ENCODE peak calls at places on chromosomes 7 and 10, in nine cellular contexts. P is esophagus squamous epithelium; J is CD8-positive, alpha-beta T cell; X is CD8-positive, alpha-beta memory T cell; Q is left ventricle myocardium inferior; A is A673; M is effector memory CD4-positive, alpha-beta T cell; I is epithelial cell of prostate; U is foreskin keratinocyte. V is an unnamed sample.

GRCh38 chr10:84205049-84205852 is 10.9 kb downstream of the CDHR1 start:
- DNase-seq in U (peak; percentile 32), M (peak; percentile 32), A (peak; percentile 71), Q (peak; percentile 49), P (no peak), X (peak; percentile 65), I (no peak), J (peak; percentile 76), V (no peak)

GRCh38 chr7:85186521-85187241 is at the start of gene SEMA3D:
- DNase-seq in P (no peak), M (no peak), X (no peak), I (no peak), Q (peak; percentile 51), J (no peak), A (peak; percentile 95), U (peak; percentile 58), V (peak; percentile 56)

GRCh38 chr7:129495987-129496386 is 6.3 kb upstream of the SMKR1 start:
- DNase-seq in X (no peak), J (no peak), A (no peak), I (no peak), Q (no peak), M (no peak), U (no peak), P (no peak), V (no peak)

GRCh38 chr10:71623098-71623985 is 96.2 kb downstream of the C10orf105 start:
- DNase-seq in A (peak; percentile 23), M (no peak), Q (no peak), P (no peak), I (no peak), J (no peak), X (no peak), U (no peak), V (no peak)

GRCh38 chr7:16804674-16805439 is at the start of gene AGR2:
- DNase-seq in J (no peak), X (no peak), A (no peak), U (peak; percentile 92), I (peak; percentile 89), P (no peak), M (no peak), Q (no peak), V (no peak)

GRCh38 chr7:2128601-2129375 is 104.0 kb downstream of the MAD1L1 start:
- DNase-seq in A (no peak), J (no peak), Q (no peak), M (no peak), I (no peak), X (no peak), P (no peak), U (no peak), V (no peak)

GRCh38 chr10:90675621-90676020 is 182.2 kb downstream of the HTR7 start:
- DNase-seq in U (peak; percentile 59), A (no peak), X (no peak), P (no peak), I (peak; percentile 64), Q (no peak), M (no peak), J (no peak), V (no peak)

GRCh38 chr10:68957654-68958053 is 1.7 kb downstream of the DDX21 start:
- DNase-seq in X (no peak), J (no peak), A (peak; percentile 22), M (no peak), P (no peak), U (no peak), I (no peak), Q (no peak), V (no peak)

GRCh38 chr10:116779076-116779687 is 36.8 kb upstream of the HSPA12A start:
- DNase-seq in M (no peak), J (no peak), X (no peak), U (no peak), I (no peak), A (no peak), Q (no peak), P (no peak), V (no peak)

GRCh38 chr7:55400191-55400590 is 35.1 kb downstream of the LANCL2 start:
- DNase-seq in I (no peak), Q (no peak), P (no peak), M (no peak), J (no peak), A (no peak), X (no peak), U (no peak), V (no peak)

GRCh38 chr7:55397617-55398016 is 32.5 kb downstream of the LANCL2 start:
- DNase-seq in A (no peak), Q (no peak), J (no peak), X (no peak), M (no peak), U (no peak), P (no peak), I (no peak), V (no peak)

DNA sequence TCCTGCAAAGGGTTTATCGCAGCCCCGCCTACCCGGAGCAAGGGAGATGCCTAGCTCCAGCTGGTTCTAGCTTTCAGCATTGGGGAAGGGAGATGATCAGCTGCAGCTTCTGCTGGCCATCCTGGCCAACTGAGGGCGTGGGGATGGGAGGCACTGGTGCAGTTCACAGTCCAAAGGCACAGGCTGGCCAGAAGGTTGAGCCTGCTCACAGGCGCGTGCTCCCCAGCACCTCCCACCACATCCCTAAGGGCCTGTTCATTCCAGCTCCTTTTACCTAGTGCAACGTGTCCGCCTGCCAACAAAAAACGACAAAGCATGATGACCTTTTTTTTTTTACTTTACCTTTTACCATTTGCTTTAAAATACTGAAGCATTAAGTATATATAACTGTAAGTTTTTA is 31.2 kb downstream of the LANCL2 start:
- DNase-seq in X (no peak), I (no peak), U (no peak), M (no peak), A (no peak), Q (no peak), P (no peak), J (no peak), V (no peak)
- H3K27ac ChIP-seq in X (no peak overlapping the region), I (no peak overlapping the region), U (no peak overlapping the region), M (no peak overlapping the region), A (no peak overlapping the region), Q (no peak overlapping the region), P (no peak overlapping the region), J (no peak overlapping the region), V (no peak overlapping the region)

GRCh38 chr10:118944959-118945622 is 84.4 kb upstream of the NANOS1 start:
- DNase-seq in X (no peak), J (no peak), P (no peak), Q (no peak), A (no peak), M (no peak), U (no peak), I (no peak), V (no peak)

GRCh38 chr10:118943253-118943652 is 86.3 kb upstream of the NANOS1 start:
- DNase-seq in A (no peak), P (no peak), J (no peak), M (no peak), Q (no peak), X (no peak), U (no peak), I (no peak), V (no peak)

GRCh38 chr10:118939216-118940007 is 90.1 kb upstream of the NANOS1 start:
- DNase-seq in P (no peak), A (no peak), X (no peak), U (no peak), Q (no peak), J (no peak), I (no peak), M (no peak), V (no peak)

GRCh38 chr10:118940386-118940785 is 89.1 kb upstream of the NANOS1 start:
- DNase-seq in P (no peak), I (no peak), M (no peak), X (no peak), J (no peak), U (peak; percentile 65), Q (no peak), A (no peak), V (no peak)
- H3K27ac ChIP-seq in P (no peak overlapping the region), I (peak overlapping the region; percentile 37), M (no peak overlapping the region), X (no peak overlapping the region), J (no peak overlapping the region), U (no peak overlapping the region), Q (no peak overlapping the region), A (no peak overlapping the region), V (no peak overlapping the region)

DNA sequence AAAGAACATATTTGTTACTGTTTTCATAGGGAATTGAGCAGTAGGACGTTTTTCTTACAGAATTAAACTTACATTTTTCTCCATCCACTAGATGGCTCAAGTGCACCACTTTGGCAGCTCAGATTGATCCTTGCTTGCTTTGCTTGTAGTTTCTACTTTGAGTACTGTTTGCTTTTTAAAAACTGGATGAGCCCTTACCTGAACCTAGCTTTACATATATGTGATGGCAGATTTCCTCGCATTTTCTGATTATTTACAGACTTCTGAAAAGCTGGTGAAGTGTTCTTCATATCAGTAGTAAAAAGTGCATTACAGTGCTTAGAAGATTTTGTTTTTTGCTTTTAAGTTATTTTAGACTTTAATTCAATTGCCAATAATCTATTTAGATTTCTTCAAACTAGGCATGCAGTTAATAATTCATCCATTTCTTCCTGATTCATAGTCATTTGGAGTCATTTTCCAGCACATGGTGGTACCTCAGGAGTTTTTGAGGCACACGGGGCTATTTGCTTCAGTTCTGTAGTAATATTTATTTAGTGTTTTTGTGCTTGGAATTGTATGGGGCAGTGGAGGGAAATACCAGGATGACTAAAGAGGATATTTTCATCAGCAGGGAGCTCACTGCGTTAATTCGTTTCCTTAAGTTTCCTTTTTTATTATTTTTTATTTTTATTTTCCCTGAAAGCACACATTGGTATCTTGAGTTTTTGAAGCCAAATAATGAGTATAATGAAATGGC is 57.3 kb downstream of the MAPK8 start:
- DNase-seq in M (no peak), I (no peak), A (peak; percentile 82), U (no peak), X (no peak), J (peak; percentile 13), Q (no peak), P (no peak), V (no peak)
- H3K27ac ChIP-seq in M (no peak overlapping the region), I (peak overlapping the region; percentile 65), A (no peak overlapping the region), U (peak overlapping the region; percentile 9), X (no peak overlapping the region), J (no peak overlapping the region), Q (peak overlapping the region; percentile 36), P (no peak overlapping the region), V (no peak overlapping the region)

GRCh38 chr10:113153493-113154127 is 203.6 kb downstream of the TCF7L2 start:
- DNase-seq in M (no peak), I (no peak), J (no peak), U (no peak), Q (no peak), P (no peak), A (no peak), X (no peak), V (no peak)

GRCh38 chr10:113148899-113149298 is 198.9 kb downstream of the TCF7L2 start:
- DNase-seq in M (no peak), U (no peak), Q (no peak), I (no peak), J (no peak), X (no peak), A (no peak), P (no peak), V (no peak)

GRCh38 chr10:113151178-113151577 is 201.1 kb downstream of the TCF7L2 start:
- DNase-seq in P (no peak), U (no peak), M (no peak), I (no peak), X (no peak), A (no peak), J (no peak), Q (no peak), V (no peak)
- H3K27ac ChIP-seq in P (no peak overlapping the region), U (no peak overlapping the region), M (no peak overlapping the region), I (no peak overlapping the region), X (no peak overlapping the region), A (no peak overlapping the region), J (no peak overlapping the region), Q (peak overlapping the region; percentile 11), V (peak overlapping the region; percentile 56)